ENCODE peak calls at places on chromosomes 11 and 22, in five cellular contexts. R, P, C, K and B are unnamed samples.

GRCh38 chr11:128324051-128324481 is 263.3 kb downstream of the ETS1 start:
- DNase-seq in R (peak; percentile 17), P (no peak), C (no peak), K (no peak), B (no peak)

GRCh38 chr11:69194956-69195355 is 39.2 kb downstream of the SMIM38 start:
- DNase-seq in R (no peak), P (no peak), C (no peak), K (no peak), B (no peak)

GRCh38 chr22:33678523-33678922 is 241.8 kb downstream of the LARGE1 start:
- DNase-seq in R (no peak), P (no peak), C (no peak), K (no peak), B (no peak)

GRCh38 chr11:111550258-111550657 is 9.7 kb downstream of the LAYN start:
- DNase-seq in R (no peak), P (no peak), C (no peak), K (no peak), B (no peak)

GRCh38 chr11:16153951-16154350 is 202.4 kb downstream of the SOX6 start:
- DNase-seq in R (no peak), P (no peak), C (no peak), K (no peak), B (no peak)

GRCh38 chr11:2802389-2803185 is 83.0 kb downstream of the CDKN1C start:
- DNase-seq in R (no peak), P (no peak), C (no peak), K (no peak), B (no peak)

GRCh38 chr11:29293825-29294224 is 723.0 kb downstream of the KCNA4 start:
- DNase-seq in R (no peak), P (no peak), C (no peak), K (peak; percentile 21), B (no peak)

GRCh38 chr11:37230865-37231264 is 632.8 kb upstream of the RAG2 start:
- DNase-seq in R (no peak), P (no peak), C (no peak), K (no peak), B (no peak)